ENCODE peak calls at places on chromosomes 7 and 10, in ten cellular contexts. P is GM12878, Z is esophagus muscularis mucosa, B is HepG2, F is sigmoid colon, X is upper lobe of left lung, W is H1, S is suprapubic skin, Y is stomach, K is K562. D is an unnamed sample.

GRCh38 chr10:10677479-10677878 is 340.2 kb upstream of the CELF2 start:
- DNase-seq in Y (peak), B (no peak), W (peak), P (peak), F (no peak), Z (no peak), K (no peak), S (peak), X (peak), D (peak)

GRCh38 chr7:138008588-138009349 is 6.9 kb upstream of the CREB3L2 start:
- DNase-seq in F (no peak), Z (no peak), S (no peak), B (peak), W (peak), K (peak), Y (no peak), P (no peak), X (no peak), D (peak)

GRCh38 chr7:29684787-29685650 is 121.3 kb upstream of the WIPF3 start:
- DNase-seq in P (no peak), K (peak), X (peak), B (peak), Z (peak), F (peak), W (peak), Y (peak), S (peak), D (peak)

GRCh38 chr10:109939253-109939961 is 16.1 kb upstream of the XPNPEP1 start:
- DNase-seq in X (no peak), B (no peak), P (no peak), S (no peak), K (no peak), Z (no peak), Y (no peak), W (no peak), F (no peak), D (no peak)

GRCh38 chr10:79148452-79149344 is 79.9 kb downstream of the ZMIZ1 start:
- DNase-seq in Z (no peak), X (peak), F (peak), S (peak), B (no peak), W (no peak), Y (peak), K (peak), P (no peak), D (peak)

GRCh38 chr7:90766814-90767564 is 170.9 kb downstream of the CDK14 start:
- DNase-seq in B (peak), X (peak), S (no peak), F (no peak), W (no peak), K (no peak), P (no peak), Y (peak), Z (no peak), D (peak)

GRCh38 chr7:113374924-113375323 is 256.6 kb upstream of the SMIM30 start:
- DNase-seq in S (no peak), B (no peak), P (no peak), W (no peak), X (no peak), Y (no peak), K (no peak), Z (no peak), F (no peak), D (no peak)

GRCh38 chr10:16944961-16945360 is 127.7 kb upstream of the RSU1 start:
- DNase-seq in F (no peak), K (no peak), Z (no peak), X (no peak), B (no peak), Y (no peak), W (no peak), S (no peak), P (no peak), D (no peak)

GRCh38 chr7:22589641-22590141 is 89.7 kb upstream of the STEAP1B start:
- DNase-seq in Y (no peak), Z (no peak), P (no peak), S (peak), W (peak), K (no peak), X (peak), B (no peak), F (peak), D (no peak)

GRCh38 chr10:58721781-58722180 is 209.1 kb downstream of the BICC1 start:
- DNase-seq in B (no peak), K (no peak), X (no peak), P (no peak), Y (no peak), S (no peak), F (no peak), Z (no peak), W (no peak), D (no peak)

GRCh38 chr7:136942994-136943393 is 74.5 kb downstream of the CHRM2 start:
- DNase-seq in F (no peak), S (no peak), P (no peak), K (no peak), Y (no peak), W (no peak), B (no peak), X (no peak), Z (no peak), D (no peak)

GRCh38 chr7:37901890-37902524 is 14.6 kb downstream of the SFRP4 start:
- DNase-seq in P (no peak), X (no peak), Y (no peak), F (no peak), B (peak), S (no peak), Z (no peak), K (peak), W (no peak), D (no peak)

GRCh38 chr7:4166340-4166739 is 515.8 kb upstream of the FOXK1 start:
- DNase-seq in W (no peak), S (no peak), X (no peak), K (no peak), Y (no peak), P (no peak), B (no peak), Z (no peak), F (no peak), D (no peak)

GRCh38 chr7:106947244-106947728 is 82.2 kb downstream of the PIK3CG start:
- DNase-seq in W (no peak), X (peak), B (peak), P (no peak), S (no peak), Y (peak), F (no peak), K (peak), Z (no peak), D (peak)

GRCh38 chr7:24445041-24445440 is 128.2 kb upstream of the PALS2 start:
- DNase-seq in W (no peak), S (no peak), F (no peak), Z (peak), Y (no peak), K (no peak), P (no peak), X (no peak), B (no peak), D (no peak)

GRCh38 chr7:6256709-6257535 is 15.5 kb downstream of the CYTH3 start:
- DNase-seq in S (no peak), W (peak), B (peak), Y (no peak), K (no peak), P (peak), F (no peak), X (no peak), Z (no peak), D (peak)

GRCh38 chr10:110360857-110361474 is 56.2 kb upstream of the SMNDC1 start:
- DNase-seq in Y (no peak), X (no peak), Z (no peak), W (no peak), P (no peak), F (no peak), B (no peak), K (no peak), S (no peak), D (no peak)

GRCh38 chr7:3493499-3493898 is 192.4 kb downstream of the SDK1 start:
- DNase-seq in F (no peak), K (no peak), W (no peak), S (no peak), P (no peak), B (peak), Z (no peak), X (no peak), Y (no peak), D (no peak)

GRCh38 chr10:88497878-88498277 is 85.2 kb downstream of the RNLS start:
- DNase-seq in B (no peak), Z (no peak), K (no peak), W (no peak), X (no peak), Y (no peak), S (no peak), P (no peak), F (no peak), D (no peak)

GRCh38 chr7:152180048-152180447 is 154.6 kb downstream of the GALNT11 start:
- DNase-seq in B (no peak), K (no peak), X (no peak), W (no peak), F (no peak), P (no peak), Z (no peak), S (no peak), Y (no peak), D (no peak)

GRCh38 chr10:5047912-5048628 is 44.4 kb upstream of the AKR1C2 start:
- DNase-seq in Y (no peak), S (no peak), P (no peak), W (no peak), Z (no peak), B (no peak), F (no peak), K (no peak), X (no peak), D (no peak)

GRCh38 chr10:100020161-100020882 is 10.6 kb upstream of the DNMBP start:
- DNase-seq in F (no peak), W (no peak), K (no peak), X (no peak), Z (no peak), Y (no peak), P (peak), S (no peak), B (peak), D (no peak)

GRCh38 chr10:79995979-79996629 is 47.2 kb upstream of the SFTPD start:
- DNase-seq in Z (no peak), F (no peak), W (no peak), K (no peak), S (no peak), B (no peak), P (no peak), Y (no peak), X (no peak), D (no peak)

GRCh38 chr10:103679096-103679790 is 176.1 kb downstream of the SH3PXD2A start:
- DNase-seq in P (no peak), Y (no peak), K (no peak), S (no peak), F (no peak), B (no peak), W (no peak), X (no peak), Z (no peak), D (peak)

GRCh38 chr10:103676058-103676785 is 179.2 kb downstream of the SH3PXD2A start:
- DNase-seq in Y (no peak), F (peak), P (no peak), K (no peak), W (no peak), S (peak), X (no peak), Z (no peak), B (no peak), D (no peak)

GRCh38 chr10:103676851-103677417 is 178.4 kb downstream of the SH3PXD2A start:
- DNase-seq in Y (no peak), B (no peak), X (peak), K (no peak), S (peak), F (peak), W (no peak), P (no peak), Z (no peak), D (no peak)

GRCh38 chr10:103678104-103678526 is 177.3 kb downstream of the SH3PXD2A start:
- DNase-seq in B (no peak), K (no peak), Y (peak), F (peak), X (peak), W (no peak), Z (no peak), P (peak), S (peak), D (peak)

DNA sequence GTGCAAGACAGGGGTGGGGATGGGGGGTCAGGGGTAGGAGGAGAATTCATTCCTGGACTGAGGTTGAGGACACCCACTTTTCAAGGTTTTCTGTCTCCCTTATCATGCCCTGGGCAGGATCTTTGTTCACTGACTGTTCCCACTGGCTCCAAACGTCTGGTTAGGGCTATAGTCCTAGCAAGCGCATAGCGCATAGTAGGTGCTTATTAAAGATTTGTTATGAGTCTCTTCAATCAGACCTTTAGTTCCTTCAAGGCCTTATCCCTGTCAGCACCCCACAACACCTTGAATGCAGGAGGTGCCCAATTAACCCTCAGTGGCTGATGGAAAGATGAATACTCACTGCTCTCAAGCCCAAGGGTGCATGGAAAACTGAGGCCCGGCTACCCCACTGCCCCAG is 177.9 kb downstream of the SH3PXD2A start:
- DNase-seq in K (no peak), W (no peak), F (no peak), S (no peak), X (no peak), Z (no peak), Y (no peak), B (no peak), P (no peak), D (no peak)
- H3K27ac ChIP-seq in K (no peak), W (no peak), F (peak), S (peak), X (peak), Z (peak), Y (peak), B (no peak), P (peak), D (peak)

GRCh38 chr10:440127-440526 is 249.3 kb downstream of the DIP2C start:
- DNase-seq in Z (no peak), B (no peak), P (no peak), Y (no peak), S (no peak), W (no peak), F (no peak), K (no peak), X (no peak), D (no peak)

GRCh38 chr10:437698-438490 is 251.6 kb downstream of the DIP2C start:
- DNase-seq in K (no peak), Z (no peak), X (no peak), B (no peak), Y (no peak), F (no peak), S (no peak), P (no peak), W (no peak), D (no peak)

GRCh38 chr10:436911-437665 is 252.4 kb downstream of the DIP2C start:
- DNase-seq in W (no peak), K (no peak), X (no peak), S (no peak), Z (no peak), F (no peak), P (no peak), B (no peak), Y (no peak), D (no peak)

GRCh38 chr10:435397-435796 is 254.1 kb downstream of the DIP2C start:
- DNase-seq in S (no peak), X (no peak), Z (no peak), F (no peak), P (no peak), W (no peak), Y (no peak), K (no peak), B (no peak), D (no peak)

GRCh38 chr10:436013-436697 is 253.3 kb downstream of the DIP2C start:
- DNase-seq in W (no peak), Y (no peak), K (no peak), Z (no peak), B (no peak), P (no peak), X (no peak), S (no peak), F (no peak), D (no peak)
- TF ChIP-seq POLR2AphosphoS5 in W (no peak), Y (no peak), K (no peak), Z (no peak), B (no peak), P (no peak), X (no peak), S (no peak), F (no peak), D (no peak)

GRCh38 chr7:75995052-75995471 is 667 bp upstream of the TMEM120A start:
- DNase-seq in X (no peak), F (no peak), S (peak), Z (no peak), P (no peak), K (no peak), W (no peak), Y (no peak), B (no peak), D (no peak)

GRCh38 chr7:75994388-75995051 is at the start of gene TMEM120A:
- DNase-seq in P (peak), K (peak), Z (peak), X (peak), Y (peak), B (peak), W (peak), F (peak), S (peak), D (peak)

GRCh38 chr7:75995996-75996395 is 1.6 kb upstream of the TMEM120A start:
- DNase-seq in B (no peak), F (peak), X (no peak), K (no peak), Z (no peak), P (no peak), S (peak), Y (no peak), W (no peak), D (no peak)

GRCh38 chr7:75992083-75992755 is 2.2 kb downstream of the TMEM120A start:
- DNase-seq in K (no peak), W (no peak), Y (no peak), P (no peak), S (peak), F (peak), Z (no peak), X (no peak), B (no peak), D (no peak)

DNA sequence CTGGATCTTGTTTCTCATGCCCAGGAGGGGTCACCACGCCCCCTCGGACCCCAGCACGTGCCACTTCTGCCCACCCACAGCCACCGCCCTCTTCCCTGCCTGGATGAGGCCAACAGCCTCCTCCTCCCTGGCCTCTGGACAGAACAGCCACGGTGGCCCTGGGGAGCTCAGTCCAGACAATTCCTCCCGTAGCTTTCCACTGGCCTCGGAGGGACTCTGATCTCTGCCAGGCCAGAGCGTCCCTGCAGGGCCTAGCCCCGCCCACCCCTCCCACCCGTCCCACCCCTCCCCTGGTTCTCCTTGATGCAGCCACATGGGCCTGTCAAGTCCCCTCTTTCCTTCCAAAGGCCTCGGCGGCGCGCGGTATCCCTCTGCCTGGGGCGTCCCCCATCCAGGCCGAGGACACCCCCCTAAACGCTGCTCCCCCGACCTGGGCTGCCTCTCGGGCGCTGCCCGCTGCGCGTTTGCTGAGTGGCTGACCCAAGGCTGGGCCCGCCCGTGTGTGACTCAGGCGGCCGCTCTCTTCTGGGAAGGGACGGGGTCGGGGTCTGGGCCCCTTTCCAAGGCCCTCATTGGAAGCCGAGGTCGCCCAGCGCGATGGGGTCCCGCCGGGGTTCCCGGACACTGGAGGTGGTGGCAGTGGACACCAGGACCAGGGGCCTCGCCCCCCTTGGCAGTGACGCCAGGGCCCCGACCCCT is 557 bp downstream of the TMEM120A start:
- DNase-seq in Z (no peak), B (peak), Y (peak), X (peak), F (peak), W (peak), P (no peak), S (peak), K (peak), D (peak)
- TF ChIP-seq EP300 in Z (no peak), B (peak), Y (no peak), X (no peak), F (no peak), W (no peak), P (no peak), S (no peak), K (no peak), D (no peak)

GRCh38 chr10:11898372-11899066 is 75.4 kb downstream of the PROSER2 start:
- DNase-seq in S (no peak), W (no peak), Y (peak), K (peak), X (peak), P (no peak), Z (no peak), B (peak), F (peak), D (no peak)
- H3K27ac ChIP-seq in S (no peak), W (no peak), Y (no peak), K (peak), X (peak), P (no peak), Z (no peak), B (peak), F (no peak), D (no peak)

GRCh38 chr10:72267819-72268404 is 5.8 kb upstream of the DDIT4 start:
- DNase-seq in F (no peak), S (no peak), P (no peak), B (no peak), W (no peak), K (no peak), Y (no peak), X (no peak), Z (no peak), D (no peak)

GRCh38 chr10:72265925-72266865 is 7.5 kb upstream of the DDIT4 start:
- DNase-seq in K (no peak), Z (no peak), W (no peak), B (no peak), Y (no peak), P (no peak), X (no peak), F (no peak), S (no peak), D (no peak)

GRCh38 chr10:72263613-72264241 is 10.0 kb upstream of the DDIT4 start:
- DNase-seq in S (no peak), W (no peak), Y (peak), F (no peak), Z (no peak), X (peak), B (peak), P (no peak), K (no peak), D (peak)

GRCh38 chr10:72261323-72262018 is 12.3 kb upstream of the DDIT4 start:
- DNase-seq in B (no peak), Z (no peak), F (no peak), X (no peak), W (no peak), K (peak), P (peak), S (no peak), Y (peak), D (peak)

GRCh38 chr10:72265508-72265907 is 8.2 kb upstream of the DDIT4 start:
- DNase-seq in K (no peak), W (no peak), S (no peak), F (no peak), Z (no peak), Y (no peak), P (no peak), B (no peak), X (no peak), D (no peak)
- TF ChIP-seq POLR2AphosphoS5 in K (no peak), W (no peak), S (no peak), F (no peak), Z (no peak), Y (no peak), P (no peak), B (no peak), X (no peak), D (no peak)

DNA sequence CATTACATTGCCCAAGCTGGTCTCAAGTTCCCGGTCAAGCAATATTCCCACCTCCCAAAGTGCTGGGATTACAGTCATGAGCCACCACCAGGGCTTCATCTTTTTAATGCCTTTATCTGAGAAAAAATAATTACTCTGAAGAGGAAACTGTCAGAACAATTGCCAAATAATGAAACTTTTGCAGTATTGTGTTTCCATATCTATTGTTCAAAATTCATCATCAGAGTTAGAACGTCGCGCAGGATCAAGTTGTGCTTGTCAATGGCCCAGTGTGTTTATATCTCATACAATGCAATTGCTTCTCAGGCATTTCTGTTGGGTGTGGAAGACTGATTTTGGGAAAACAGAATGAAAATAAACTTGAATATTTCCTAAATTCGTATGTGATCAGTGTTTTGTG is 143.1 kb downstream of the ARID5B start:
- DNase-seq in B (no peak), P (no peak), S (no peak), W (no peak), Y (no peak), F (no peak), K (no peak), Z (no peak), X (no peak), D (no peak)
- TF ChIP-seq EP300 in B (no peak), P (no peak), S (no peak), W (no peak), Y (no peak), F (no peak), K (no peak), Z (no peak), X (no peak), D (no peak)